ENCODE peak calls at places on chromosomes 2 and 18, in nine cellular contexts. I is SJCRH30; Z is stimulated activated CD8-positive, alpha-beta memory T cell treated with anti-CD3 and anti-CD28 coated beads, Interleukin-12 subunit alpha, Interleukin-12 subunit beta, amount 100 ng/mL, for 1 hour; V is midbrain; M is activated CD4-positive, alpha-beta memory T cell treated with anti-CD3 and anti-CD28 coated beads, Interleukin-2, amount 10 ng/mL, durations not matched to agents 7 days and 5 days; S is fibroblast of mammary gland; R is activated effector memory CD4-positive, alpha-beta T cell treated with Interleukin-2 at 50 U/mL for 16 hours; D is MM.1S; P is stimulated activated CD4-positive, alpha-beta T cell treated with anti-CD3 and anti-CD28 coated beads, Interleukin-15, amount 100 ng/mL, for 24 hours. J is an unnamed sample.

GRCh38 chr18:36089001-36089400 is 21.6 kb upstream of the RPRD1A start:
- DNase-seq in I (no peak), Z (no peak), V (no peak), M (no peak), S (no peak), R (no peak), D (no peak), P (no peak), J (no peak)

GRCh38 chr2:182240862-182241371 is 185.9 kb downstream of the PDE1A start:
- DNase-seq in I (no peak), Z (no peak), V (peak; percentile 15), M (peak; percentile 25), S (peak; percentile 36), R (no peak), D (peak; percentile 86), P (peak; percentile 14), J (peak; percentile 55)

GRCh38 chr2:68548396-68548795 is 81.0 kb downstream of the APLF start:
- DNase-seq in I (no peak), Z (no peak), V (no peak), M (no peak), S (peak; percentile 27), R (no peak), D (no peak), P (no peak), J (no peak)

GRCh38 chr2:120346667-120347358 is 877 bp downstream of the INHBB start:
- DNase-seq in I (no peak), Z (no peak), V (peak; percentile 21), M (no peak), S (peak; percentile 54), R (no peak), D (no peak), P (peak; percentile 39), J (no peak)

GRCh38 chr2:142130111-142131015 is 453 bp downstream of the LRP1B start:
- DNase-seq in I (peak; percentile 79), Z (no peak), V (peak; percentile 79), M (no peak), S (peak; percentile 51), R (no peak), D (peak; percentile 17), P (no peak), J (peak; percentile 59)

GRCh38 chr2:10054976-10055375 is 11.6 kb downstream of the KLF11 start:
- DNase-seq in I (no peak), Z (no peak), V (no peak), M (no peak), S (no peak), R (no peak), D (no peak), P (no peak), J (no peak)

GRCh38 chr18:3998698-3999333 is 456.3 kb downstream of the DLGAP1 start:
- DNase-seq in I (no peak), Z (no peak), V (peak; percentile 50), M (no peak), S (peak; percentile 79), R (no peak), D (peak; percentile 41), P (peak; percentile 35), J (peak; percentile 31)

GRCh38 chr2:181810823-181811695 is 80.5 kb upstream of the ITPRID2 start:
- DNase-seq in I (no peak), Z (no peak), V (no peak), M (no peak), S (peak; percentile 95), R (no peak), D (no peak), P (peak; percentile 5), J (peak; percentile 63)

GRCh38 chr2:159124441-159124911 is 156.0 kb downstream of the TANC1 start:
- DNase-seq in I (peak; percentile 32), Z (no peak), V (no peak), M (no peak), S (peak; percentile 88), R (no peak), D (no peak), P (peak; percentile 41), J (peak; percentile 49)

GRCh38 chr18:67517224-67517765 is 775 bp upstream of the DSEL start:
- DNase-seq in I (peak; percentile 20), Z (no peak), V (peak; percentile 61), M (no peak), S (peak; percentile 85), R (no peak), D (no peak), P (peak; percentile 4), J (no peak)

GRCh38 chr2:18154259-18154658 is 275.8 kb downstream of the KCNS3 start:
- DNase-seq in I (peak; percentile 96), Z (no peak), V (no peak), M (no peak), S (no peak), R (no peak), D (no peak), P (no peak), J (no peak)

GRCh38 chr2:197461073-197461472 is 7.7 kb downstream of the COQ10B start:
- DNase-seq in I (no peak), Z (no peak), V (no peak), M (no peak), S (peak; percentile 64), R (no peak), D (no peak), P (no peak), J (no peak)

GRCh38 chr18:10213526-10213925 is 240.9 kb upstream of the APCDD1 start:
- DNase-seq in I (no peak), Z (no peak), V (no peak), M (peak; percentile 16), S (peak; percentile 33), R (no peak), D (peak; percentile 45), P (no peak), J (no peak)

GRCh38 chr18:8952796-8953760 is 149.4 kb upstream of the NDUFV2 start:
- DNase-seq in I (no peak), Z (no peak), V (no peak), M (no peak), S (peak; percentile 95), R (no peak), D (no peak), P (no peak), J (no peak)

GRCh38 chr2:191853843-191854242 is 7.0 kb upstream of the CAVIN2 start:
- DNase-seq in I (no peak), Z (no peak), V (no peak), M (no peak), S (no peak), R (no peak), D (no peak), P (no peak), J (no peak)

GRCh38 chr2:160836755-160837154 is 323.5 kb upstream of the TANK start:
- DNase-seq in I (peak; percentile 46), Z (no peak), V (no peak), M (no peak), S (peak; percentile 89), R (no peak), D (no peak), P (no peak), J (no peak)

GRCh38 chr2:38037757-38038615 is 38.0 kb downstream of the CYP1B1 start:
- DNase-seq in I (no peak), Z (no peak), V (peak; percentile 25), M (peak; percentile 50), S (peak; percentile 77), R (no peak), D (no peak), P (peak; percentile 50), J (no peak)

GRCh38 chr2:16071039-16071864 is 130.9 kb downstream of the MYCN start:
- DNase-seq in I (no peak), Z (no peak), V (no peak), M (no peak), S (no peak), R (no peak), D (no peak), P (no peak), J (no peak)

GRCh38 chr18:35910327-35910726 is 62.2 kb upstream of the RMP24 start:
- DNase-seq in I (no peak), Z (no peak), V (no peak), M (no peak), S (no peak), R (no peak), D (no peak), P (no peak), J (no peak)

GRCh38 chr2:172329404-172330059 is 97.9 kb upstream of the ITGA6 start:
- DNase-seq in I (no peak), Z (no peak), V (no peak), M (no peak), S (no peak), R (no peak), D (no peak), P (no peak), J (peak; percentile 76)

GRCh38 chr2:174902491-174903242 is 102.5 kb downstream of the CHN1 start:
- DNase-seq in I (no peak), Z (no peak), V (no peak), M (no peak), S (peak; percentile 38), R (no peak), D (no peak), P (no peak), J (no peak)

GRCh38 chr2:131673400-131674173 is 145.9 kb downstream of the CCDC74A start:
- DNase-seq in I (peak; percentile 63), Z (peak; percentile 32), V (peak; percentile 87), M (peak; percentile 74), S (peak; percentile 63), R (peak; percentile 51), D (peak; percentile 85), P (peak; percentile 80), J (peak; percentile 87)

GRCh38 chr18:58044370-58045264 is 591 bp downstream of the NEDD4L start:
- DNase-seq in I (peak; percentile 24), Z (no peak), V (peak; percentile 48), M (peak; percentile 44), S (peak; percentile 22), R (peak; percentile 22), D (peak; percentile 40), P (peak; percentile 66), J (peak; percentile 64)